ENCODE peak calls at places on chromosome 12, in seven cellular contexts. R is AG10803, O is brain microvascular endothelial cell, G is lower leg skin, E is A549, F is pancreas, Z is ovary. C is an unnamed sample.
A peak's percentile ranks its signal among the peaks of the same experiment; 100 is the strongest.

GRCh38 chr12:117646595-117646994 is 285.2 kb upstream of the NOS1 start:
- DNase-seq in R (no peak), E (no peak), F (no peak), G (no peak), Z (no peak), O (no peak), C (no peak)

GRCh38 chr12:30136661-30137060 is 352.9 kb upstream of the TMTC1 start:
- DNase-seq in E (no peak), R (no peak), G (no peak), F (no peak), O (no peak), Z (no peak), C (no peak)

GRCh38 chr12:43009307-43009706 is 419.8 kb upstream of the PRICKLE1 start:
- DNase-seq in R (no peak), G (no peak), F (no peak), Z (no peak), E (no peak), O (no peak), C (no peak)

GRCh38 chr12:115149685-115150378 is 465.9 kb upstream of the TBX3 start:
- DNase-seq in Z (no peak), F (no peak), R (peak; percentile 88), G (no peak), O (peak; percentile 21), E (peak; percentile 18), C (peak; percentile 79)

GRCh38 chr12:2793561-2793960 is 1.2 kb upstream of the FKBP4 start:
- DNase-seq in E (no peak), G (no peak), R (no peak), Z (no peak), F (no peak), O (no peak), C (no peak)

GRCh38 chr12:12357697-12358476 is 1.0 kb downstream of the BORCS5 start:
- DNase-seq in E (no peak), O (peak; percentile 22), R (no peak), G (no peak), Z (no peak), F (no peak), C (no peak)

GRCh38 chr12:14910090-14910915 is 24.6 kb upstream of the MGP start:
- DNase-seq in F (no peak), E (no peak), R (no peak), G (no peak), O (no peak), Z (no peak), C (no peak)

GRCh38 chr12:84492381-84492883 is 420.2 kb downstream of the SLC6A15 start:
- DNase-seq in F (no peak), G (no peak), R (no peak), O (no peak), Z (no peak), E (no peak), C (no peak)

GRCh38 chr12:18556081-18556645 is 181.6 kb downstream of the PLCZ1 start:
- DNase-seq in Z (no peak), O (no peak), G (no peak), E (no peak), R (no peak), F (no peak), C (no peak)

GRCh38 chr12:13318231-13319015 is 121.9 kb downstream of the EMP1 start:
- DNase-seq in G (no peak), Z (no peak), R (no peak), F (no peak), O (no peak), E (no peak), C (no peak)

GRCh38 chr12:19963972-19964371 is 404.4 kb upstream of the PDE3A start:
- DNase-seq in F (no peak), Z (no peak), R (no peak), G (no peak), O (no peak), E (no peak), C (no peak)

GRCh38 chr12:131002271-131002670 is 48.6 kb downstream of the ADGRD1 start:
- DNase-seq in G (no peak), F (no peak), E (no peak), Z (no peak), R (no peak), O (no peak), C (no peak)

GRCh38 chr12:131386781-131387180 is 324.1 kb upstream of the SFSWAP start:
- DNase-seq in E (no peak), G (no peak), F (no peak), O (no peak), R (no peak), Z (peak; percentile 31), C (no peak)

GRCh38 chr12:21169878-21170472 is 39.0 kb downstream of the SLCO1B1 start:
- DNase-seq in F (no peak), E (peak; percentile 61), R (peak; percentile 21), G (no peak), Z (no peak), O (peak; percentile 55), C (peak; percentile 5)

GRCh38 chr12:117010693-117011451 is 88.3 kb downstream of the TESC start:
- DNase-seq in E (no peak), R (no peak), F (no peak), Z (no peak), G (no peak), O (no peak), C (peak; percentile 17)

GRCh38 chr12:104544836-104545235 is 88.1 kb downstream of the CHST11 start:
- DNase-seq in G (no peak), E (no peak), O (no peak), Z (no peak), F (no peak), R (no peak), C (no peak)

GRCh38 chr12:95102916-95103671 is 29.7 kb upstream of the NR2C1 start:
- DNase-seq in F (no peak), E (peak; percentile 91), Z (no peak), R (peak; percentile 59), G (no peak), O (peak; percentile 71), C (peak; percentile 56)

GRCh38 chr12:44546037-44546436 is 330.1 kb downstream of the NELL2 start:
- DNase-seq in G (no peak), R (no peak), Z (no peak), F (no peak), E (no peak), O (no peak), C (no peak)

GRCh38 chr12:95336387-95337067 is 118.9 kb downstream of the VEZT start:
- DNase-seq in R (peak; percentile 87), G (peak; percentile 49), F (peak; percentile 88), E (peak; percentile 90), O (peak; percentile 87), Z (peak; percentile 78), C (peak; percentile 62)

GRCh38 chr12:103495783-103496456 is at the start of gene C12orf42:
- DNase-seq in O (no peak), F (no peak), Z (no peak), E (peak; percentile 75), R (peak; percentile 9), G (no peak), C (no peak)

GRCh38 chr12:119674560-119674959 is 6.6 kb downstream of the PRKAB1 start:
- DNase-seq in O (no peak), F (no peak), G (no peak), E (no peak), R (no peak), Z (no peak), C (no peak)

GRCh38 chr12:90543841-90544240 is 411.1 kb downstream of the CCER1 start:
- DNase-seq in O (peak; percentile 1), F (no peak), E (no peak), R (no peak), Z (no peak), G (no peak), C (no peak)

GRCh38 chr12:129971721-129972120 is 67.9 kb upstream of the TMEM132D start:
- DNase-seq in Z (no peak), G (no peak), O (no peak), E (no peak), R (no peak), F (no peak), C (no peak)

GRCh38 chr12:43637116-43637515 is 85.1 kb upstream of the ADAMTS20 start:
- DNase-seq in R (no peak), G (no peak), O (no peak), E (no peak), Z (no peak), F (no peak), C (no peak)

GRCh38 chr12:51473947-51474346 is 49.3 kb downstream of the SLC4A8 start:
- DNase-seq in Z (no peak), F (no peak), R (no peak), E (no peak), O (no peak), G (no peak), C (no peak)

DNA sequence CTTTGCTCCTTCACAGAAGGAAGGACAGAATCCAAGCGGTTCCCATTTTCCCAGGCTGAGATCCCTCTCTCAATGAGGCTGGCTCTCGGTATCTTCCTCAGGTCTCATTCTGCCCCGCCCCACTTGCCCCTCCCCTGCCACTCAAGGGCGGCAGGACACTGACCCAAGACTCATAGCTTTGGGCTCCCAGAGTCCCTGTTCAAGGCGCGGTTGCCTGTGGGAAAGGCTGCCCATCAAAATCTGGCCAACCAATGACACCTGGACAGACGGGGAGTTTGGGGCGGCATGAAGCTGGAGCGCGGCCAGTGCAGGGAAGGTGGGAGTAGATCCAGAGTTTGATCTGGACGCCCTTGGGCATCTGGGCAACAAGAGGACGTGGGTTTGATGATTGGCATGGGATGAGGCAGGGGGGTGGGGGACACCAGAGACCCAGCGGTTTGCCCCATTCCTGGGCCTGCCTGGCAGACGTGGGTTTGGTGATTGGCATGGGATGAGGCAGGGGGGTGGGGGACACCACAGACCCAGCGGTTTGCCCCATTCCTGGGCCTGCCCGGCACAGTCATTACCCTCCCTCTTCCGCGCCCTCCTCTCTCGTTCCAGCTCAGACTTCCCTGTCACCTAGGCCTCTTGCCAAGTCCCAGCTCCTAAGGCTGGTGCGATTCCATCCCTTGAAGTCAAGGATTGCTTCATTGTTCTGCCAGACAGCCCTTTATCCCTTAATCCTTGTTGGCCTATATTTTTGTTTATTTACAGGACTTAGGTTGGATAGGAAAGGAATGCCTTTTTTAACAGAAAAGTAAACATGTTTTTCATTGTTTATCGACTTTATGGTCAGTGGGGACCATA is 92.1 kb downstream of the NINJ2 start:
- DNase-seq in O (no peak), E (peak; percentile 98), F (no peak), Z (peak; percentile 76), G (peak; percentile 85), R (peak; percentile 89), C (peak; percentile 68)
- H3K4me3 ChIP-seq in O (peak overlapping the region; percentile 72), E (peak overlapping the region; percentile 62), F (peak overlapping the region; percentile 29), Z (peak overlapping the region; percentile 55), G (no peak overlapping the region), R (peak overlapping the region; percentile 77), C (peak overlapping the region; percentile 55)

GRCh38 chr12:54029529-54030441 is 1.5 kb downstream of the HOXC6 start:
- DNase-seq in E (no peak), G (no peak), Z (peak; percentile 64), F (no peak), O (no peak), R (no peak), C (no peak)
- H3K4me3 ChIP-seq in E (no peak overlapping the region), G (no peak overlapping the region), Z (no peak overlapping the region), F (no peak overlapping the region), O (no peak overlapping the region), R (peak overlapping the region; percentile 98), C (peak overlapping the region; percentile 51)

GRCh38 chr12:40103043-40103442 is 2.8 kb downstream of the SLC2A13 start:
- DNase-seq in E (no peak), G (no peak), R (no peak), Z (no peak), F (no peak), O (no peak), C (no peak)
- H3K4me3 ChIP-seq in E (no peak overlapping the region), G (no peak overlapping the region), R (no peak overlapping the region), Z (no peak overlapping the region), F (no peak overlapping the region), O (no peak overlapping the region), C (no peak overlapping the region)

DNA sequence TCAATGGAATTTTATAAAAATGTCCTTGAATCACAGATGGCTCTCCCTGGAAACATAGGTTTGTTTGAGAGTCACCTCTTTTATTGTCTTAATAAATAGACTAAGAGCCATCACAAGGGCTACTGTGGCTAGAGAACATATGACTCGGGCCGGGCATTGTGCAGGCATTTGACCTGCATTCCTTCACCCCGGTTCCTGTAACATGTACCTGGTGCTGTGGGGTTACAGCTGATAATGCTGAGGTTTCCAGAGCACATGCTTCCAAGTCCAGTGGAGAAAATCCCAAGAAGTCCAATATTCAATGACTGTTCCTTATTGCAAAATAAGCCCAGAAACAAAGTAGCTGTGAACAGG is 1.0 kb upstream of the ACACB start:
- DNase-seq in R (no peak), G (no peak), F (no peak), E (no peak), Z (no peak), O (no peak), C (no peak)
- H3K4me3 ChIP-seq in R (no peak overlapping the region), G (no peak overlapping the region), F (no peak overlapping the region), E (no peak overlapping the region), Z (no peak overlapping the region), O (no peak overlapping the region), C (no peak overlapping the region)

C was measured in skeletal muscle cell.